ENCODE peak calls at places on chromosomes 5 and 9, in six cellular contexts. One of them, this sample, is unnamed.

GRCh38 chr5:65874241-65874640 is 52.1 kb upstream of the ERBIN start:
- DNase-seq in stimulated activated naive CD4-positive, alpha-beta T cell: no peak
- DNase-seq in omental fat pad: no peak
- DNase-seq in activated T-helper 1 cell treated with anti-CD3 and anti-CD28 coated beads, Interleukin-2, amount 50 U/mL, for 16 hours: no peak
- DNase-seq in stimulated activated CD4-positive, alpha-beta T cell treated with anti-CD3 and anti-CD28 coated beads, Interleukin-1b, Interleukin-23, amount 100 ng/mL, for 48 hours: no peak
- DNase-seq in islet precursor cell: no peak
- DNase-seq in this sample: no peak

GRCh38 chr9:107540167-107540566 is 50.6 kb upstream of the KLF4 start:
- DNase-seq in stimulated activated naive CD4-positive, alpha-beta T cell: no peak
- DNase-seq in omental fat pad: no peak
- DNase-seq in activated T-helper 1 cell treated with anti-CD3 and anti-CD28 coated beads, Interleukin-2, amount 50 U/mL, for 16 hours: no peak
- DNase-seq in stimulated activated CD4-positive, alpha-beta T cell treated with anti-CD3 and anti-CD28 coated beads, Interleukin-1b, Interleukin-23, amount 100 ng/mL, for 48 hours: no peak
- DNase-seq in islet precursor cell: no peak
- DNase-seq in this sample: no peak

GRCh38 chr9:138048184-138048583 is 170.6 kb downstream of the CACNA1B start:
- DNase-seq in stimulated activated naive CD4-positive, alpha-beta T cell: no peak
- DNase-seq in omental fat pad: no peak
- DNase-seq in activated T-helper 1 cell treated with anti-CD3 and anti-CD28 coated beads, Interleukin-2, amount 50 U/mL, for 16 hours: no peak
- DNase-seq in stimulated activated CD4-positive, alpha-beta T cell treated with anti-CD3 and anti-CD28 coated beads, Interleukin-1b, Interleukin-23, amount 100 ng/mL, for 48 hours: no peak
- DNase-seq in islet precursor cell: peak; percentile 35
- DNase-seq in this sample: no peak

GRCh38 chr9:108722396-108722795 is 133.4 kb downstream of the ACTL7B start:
- DNase-seq in stimulated activated naive CD4-positive, alpha-beta T cell: no peak
- DNase-seq in omental fat pad: no peak
- DNase-seq in activated T-helper 1 cell treated with anti-CD3 and anti-CD28 coated beads, Interleukin-2, amount 50 U/mL, for 16 hours: no peak
- DNase-seq in stimulated activated CD4-positive, alpha-beta T cell treated with anti-CD3 and anti-CD28 coated beads, Interleukin-1b, Interleukin-23, amount 100 ng/mL, for 48 hours: no peak
- DNase-seq in islet precursor cell: no peak
- DNase-seq in this sample: no peak

GRCh38 chr9:126232461-126232860 is 94.2 kb upstream of the MVB12B start:
- DNase-seq in stimulated activated naive CD4-positive, alpha-beta T cell: no peak
- DNase-seq in omental fat pad: no peak
- DNase-seq in activated T-helper 1 cell treated with anti-CD3 and anti-CD28 coated beads, Interleukin-2, amount 50 U/mL, for 16 hours: no peak
- DNase-seq in stimulated activated CD4-positive, alpha-beta T cell treated with anti-CD3 and anti-CD28 coated beads, Interleukin-1b, Interleukin-23, amount 100 ng/mL, for 48 hours: no peak
- DNase-seq in islet precursor cell: peak; percentile 42
- DNase-seq in this sample: no peak

GRCh38 chr9:30075451-30076199 is 2308.8 kb upstream of the ACO1 start:
- DNase-seq in stimulated activated naive CD4-positive, alpha-beta T cell: no peak
- DNase-seq in omental fat pad: no peak
- DNase-seq in activated T-helper 1 cell treated with anti-CD3 and anti-CD28 coated beads, Interleukin-2, amount 50 U/mL, for 16 hours: no peak
- DNase-seq in stimulated activated CD4-positive, alpha-beta T cell treated with anti-CD3 and anti-CD28 coated beads, Interleukin-1b, Interleukin-23, amount 100 ng/mL, for 48 hours: peak; percentile 53
- DNase-seq in islet precursor cell: peak; percentile 80
- DNase-seq in this sample: no peak

GRCh38 chr5:22708770-22709328 is 144.3 kb downstream of the CDH12 start:
- DNase-seq in stimulated activated naive CD4-positive, alpha-beta T cell: no peak
- DNase-seq in omental fat pad: no peak
- DNase-seq in activated T-helper 1 cell treated with anti-CD3 and anti-CD28 coated beads, Interleukin-2, amount 50 U/mL, for 16 hours: no peak
- DNase-seq in stimulated activated CD4-positive, alpha-beta T cell treated with anti-CD3 and anti-CD28 coated beads, Interleukin-1b, Interleukin-23, amount 100 ng/mL, for 48 hours: no peak
- DNase-seq in islet precursor cell: peak; percentile 58
- DNase-seq in this sample: no peak

GRCh38 chr9:131236761-131237160 is 39.5 kb downstream of the FAM78A start:
- DNase-seq in stimulated activated naive CD4-positive, alpha-beta T cell: no peak
- DNase-seq in omental fat pad: no peak
- DNase-seq in activated T-helper 1 cell treated with anti-CD3 and anti-CD28 coated beads, Interleukin-2, amount 50 U/mL, for 16 hours: no peak
- DNase-seq in stimulated activated CD4-positive, alpha-beta T cell treated with anti-CD3 and anti-CD28 coated beads, Interleukin-1b, Interleukin-23, amount 100 ng/mL, for 48 hours: no peak
- DNase-seq in islet precursor cell: no peak
- DNase-seq in this sample: no peak

GRCh38 chr9:77848897-77849296 is 182.7 kb downstream of the GNAQ start:
- DNase-seq in stimulated activated naive CD4-positive, alpha-beta T cell: no peak
- DNase-seq in omental fat pad: no peak
- DNase-seq in activated T-helper 1 cell treated with anti-CD3 and anti-CD28 coated beads, Interleukin-2, amount 50 U/mL, for 16 hours: no peak
- DNase-seq in stimulated activated CD4-positive, alpha-beta T cell treated with anti-CD3 and anti-CD28 coated beads, Interleukin-1b, Interleukin-23, amount 100 ng/mL, for 48 hours: no peak
- DNase-seq in islet precursor cell: no peak
- DNase-seq in this sample: peak; percentile 46

GRCh38 chr5:9544056-9544455 is 1.8 kb downstream of the SEMA5A start:
- DNase-seq in stimulated activated naive CD4-positive, alpha-beta T cell: no peak
- DNase-seq in omental fat pad: no peak
- DNase-seq in activated T-helper 1 cell treated with anti-CD3 and anti-CD28 coated beads, Interleukin-2, amount 50 U/mL, for 16 hours: no peak
- DNase-seq in stimulated activated CD4-positive, alpha-beta T cell treated with anti-CD3 and anti-CD28 coated beads, Interleukin-1b, Interleukin-23, amount 100 ng/mL, for 48 hours: no peak
- DNase-seq in islet precursor cell: no peak
- DNase-seq in this sample: peak; percentile 80

GRCh38 chr9:37953204-37953774 is 49.4 kb upstream of the SLC25A51 start:
- DNase-seq in stimulated activated naive CD4-positive, alpha-beta T cell: no peak
- DNase-seq in omental fat pad: no peak
- DNase-seq in activated T-helper 1 cell treated with anti-CD3 and anti-CD28 coated beads, Interleukin-2, amount 50 U/mL, for 16 hours: no peak
- DNase-seq in stimulated activated CD4-positive, alpha-beta T cell treated with anti-CD3 and anti-CD28 coated beads, Interleukin-1b, Interleukin-23, amount 100 ng/mL, for 48 hours: no peak
- DNase-seq in islet precursor cell: no peak
- DNase-seq in this sample: no peak

GRCh38 chr9:137245450-137246421 is 4.6 kb downstream of the TUBB4B start:
- DNase-seq in stimulated activated naive CD4-positive, alpha-beta T cell: no peak
- DNase-seq in omental fat pad: no peak
- DNase-seq in activated T-helper 1 cell treated with anti-CD3 and anti-CD28 coated beads, Interleukin-2, amount 50 U/mL, for 16 hours: no peak
- DNase-seq in stimulated activated CD4-positive, alpha-beta T cell treated with anti-CD3 and anti-CD28 coated beads, Interleukin-1b, Interleukin-23, amount 100 ng/mL, for 48 hours: no peak
- DNase-seq in islet precursor cell: no peak
- DNase-seq in this sample: no peak

GRCh38 chr5:125868035-125868434 is 555.2 kb upstream of the GRAMD2B start:
- DNase-seq in stimulated activated naive CD4-positive, alpha-beta T cell: no peak
- DNase-seq in omental fat pad: no peak
- DNase-seq in activated T-helper 1 cell treated with anti-CD3 and anti-CD28 coated beads, Interleukin-2, amount 50 U/mL, for 16 hours: no peak
- DNase-seq in stimulated activated CD4-positive, alpha-beta T cell treated with anti-CD3 and anti-CD28 coated beads, Interleukin-1b, Interleukin-23, amount 100 ng/mL, for 48 hours: no peak
- DNase-seq in islet precursor cell: no peak
- DNase-seq in this sample: no peak

GRCh38 chr9:137614631-137615386 is 4.0 kb upstream of the EHMT1 start:
- DNase-seq in stimulated activated naive CD4-positive, alpha-beta T cell: no peak
- DNase-seq in omental fat pad: no peak
- DNase-seq in activated T-helper 1 cell treated with anti-CD3 and anti-CD28 coated beads, Interleukin-2, amount 50 U/mL, for 16 hours: no peak
- DNase-seq in stimulated activated CD4-positive, alpha-beta T cell treated with anti-CD3 and anti-CD28 coated beads, Interleukin-1b, Interleukin-23, amount 100 ng/mL, for 48 hours: no peak
- DNase-seq in islet precursor cell: no peak
- DNase-seq in this sample: no peak

GRCh38 chr9:95073042-95073607 is 244.4 kb downstream of the FANCC start:
- DNase-seq in stimulated activated naive CD4-positive, alpha-beta T cell: no peak
- DNase-seq in omental fat pad: no peak
- DNase-seq in activated T-helper 1 cell treated with anti-CD3 and anti-CD28 coated beads, Interleukin-2, amount 50 U/mL, for 16 hours: no peak
- DNase-seq in stimulated activated CD4-positive, alpha-beta T cell treated with anti-CD3 and anti-CD28 coated beads, Interleukin-1b, Interleukin-23, amount 100 ng/mL, for 48 hours: no peak
- DNase-seq in islet precursor cell: no peak
- DNase-seq in this sample: no peak

GRCh38 chr5:178201221-178201926 is 3.0 kb upstream of the HNRNPAB start:
- DNase-seq in stimulated activated naive CD4-positive, alpha-beta T cell: no peak
- DNase-seq in omental fat pad: peak; percentile 15
- DNase-seq in activated T-helper 1 cell treated with anti-CD3 and anti-CD28 coated beads, Interleukin-2, amount 50 U/mL, for 16 hours: no peak
- DNase-seq in stimulated activated CD4-positive, alpha-beta T cell treated with anti-CD3 and anti-CD28 coated beads, Interleukin-1b, Interleukin-23, amount 100 ng/mL, for 48 hours: no peak
- DNase-seq in islet precursor cell: peak; percentile 36
- DNase-seq in this sample: no peak

GRCh38 chr9:19416143-19416542 is 7.3 kb downstream of the ACER2 start:
- DNase-seq in stimulated activated naive CD4-positive, alpha-beta T cell: no peak
- DNase-seq in omental fat pad: no peak
- DNase-seq in activated T-helper 1 cell treated with anti-CD3 and anti-CD28 coated beads, Interleukin-2, amount 50 U/mL, for 16 hours: no peak
- DNase-seq in stimulated activated CD4-positive, alpha-beta T cell treated with anti-CD3 and anti-CD28 coated beads, Interleukin-1b, Interleukin-23, amount 100 ng/mL, for 48 hours: no peak
- DNase-seq in islet precursor cell: no peak
- DNase-seq in this sample: no peak

GRCh38 chr9:16154570-16155078 is 601.8 kb downstream of the CCDC171 start:
- DNase-seq in stimulated activated naive CD4-positive, alpha-beta T cell: no peak
- DNase-seq in omental fat pad: no peak
- DNase-seq in activated T-helper 1 cell treated with anti-CD3 and anti-CD28 coated beads, Interleukin-2, amount 50 U/mL, for 16 hours: no peak
- DNase-seq in stimulated activated CD4-positive, alpha-beta T cell treated with anti-CD3 and anti-CD28 coated beads, Interleukin-1b, Interleukin-23, amount 100 ng/mL, for 48 hours: peak; percentile 60
- DNase-seq in islet precursor cell: peak; percentile 94
- DNase-seq in this sample: no peak

GRCh38 chr5:2699231-2699630 is 52.2 kb downstream of the IRX2 start:
- DNase-seq in stimulated activated naive CD4-positive, alpha-beta T cell: no peak
- DNase-seq in omental fat pad: no peak
- DNase-seq in activated T-helper 1 cell treated with anti-CD3 and anti-CD28 coated beads, Interleukin-2, amount 50 U/mL, for 16 hours: no peak
- DNase-seq in stimulated activated CD4-positive, alpha-beta T cell treated with anti-CD3 and anti-CD28 coated beads, Interleukin-1b, Interleukin-23, amount 100 ng/mL, for 48 hours: no peak
- DNase-seq in islet precursor cell: no peak
- DNase-seq in this sample: no peak

GRCh38 chr9:121776739-121777637 is 125.6 kb downstream of the DAB2IP start:
- DNase-seq in stimulated activated naive CD4-positive, alpha-beta T cell: no peak
- DNase-seq in omental fat pad: no peak
- DNase-seq in activated T-helper 1 cell treated with anti-CD3 and anti-CD28 coated beads, Interleukin-2, amount 50 U/mL, for 16 hours: no peak
- DNase-seq in stimulated activated CD4-positive, alpha-beta T cell treated with anti-CD3 and anti-CD28 coated beads, Interleukin-1b, Interleukin-23, amount 100 ng/mL, for 48 hours: no peak
- DNase-seq in islet precursor cell: no peak
- DNase-seq in this sample: no peak

GRCh38 chr5:151081426-151082273 is 816 bp upstream of the TNIP1 start:
- DNase-seq in stimulated activated naive CD4-positive, alpha-beta T cell: no peak
- DNase-seq in omental fat pad: no peak
- DNase-seq in activated T-helper 1 cell treated with anti-CD3 and anti-CD28 coated beads, Interleukin-2, amount 50 U/mL, for 16 hours: no peak
- DNase-seq in stimulated activated CD4-positive, alpha-beta T cell treated with anti-CD3 and anti-CD28 coated beads, Interleukin-1b, Interleukin-23, amount 100 ng/mL, for 48 hours: no peak
- DNase-seq in islet precursor cell: no peak
- DNase-seq in this sample: no peak

GRCh38 chr5:999724-1000123 is 8.9 kb upstream of the NKD2 start:
- DNase-seq in stimulated activated naive CD4-positive, alpha-beta T cell: no peak
- DNase-seq in omental fat pad: peak; percentile 11
- DNase-seq in activated T-helper 1 cell treated with anti-CD3 and anti-CD28 coated beads, Interleukin-2, amount 50 U/mL, for 16 hours: no peak
- DNase-seq in stimulated activated CD4-positive, alpha-beta T cell treated with anti-CD3 and anti-CD28 coated beads, Interleukin-1b, Interleukin-23, amount 100 ng/mL, for 48 hours: no peak
- DNase-seq in islet precursor cell: peak; percentile 30
- DNase-seq in this sample: no peak

GRCh38 chr5:30607301-30607700 is 586.2 kb upstream of the CDH6 start:
- DNase-seq in stimulated activated naive CD4-positive, alpha-beta T cell: no peak
- DNase-seq in omental fat pad: no peak
- DNase-seq in activated T-helper 1 cell treated with anti-CD3 and anti-CD28 coated beads, Interleukin-2, amount 50 U/mL, for 16 hours: no peak
- DNase-seq in stimulated activated CD4-positive, alpha-beta T cell treated with anti-CD3 and anti-CD28 coated beads, Interleukin-1b, Interleukin-23, amount 100 ng/mL, for 48 hours: no peak
- DNase-seq in islet precursor cell: no peak
- DNase-seq in this sample: no peak

GRCh38 chr5:104734046-104734445 is 1171.5 kb upstream of the NUDT12 start:
- DNase-seq in stimulated activated naive CD4-positive, alpha-beta T cell: no peak
- DNase-seq in omental fat pad: no peak
- DNase-seq in activated T-helper 1 cell treated with anti-CD3 and anti-CD28 coated beads, Interleukin-2, amount 50 U/mL, for 16 hours: no peak
- DNase-seq in stimulated activated CD4-positive, alpha-beta T cell treated with anti-CD3 and anti-CD28 coated beads, Interleukin-1b, Interleukin-23, amount 100 ng/mL, for 48 hours: no peak
- DNase-seq in islet precursor cell: no peak
- DNase-seq in this sample: no peak

GRCh38 chr5:112077180-112077579 is 320.2 kb upstream of the NREP start:
- DNase-seq in stimulated activated naive CD4-positive, alpha-beta T cell: no peak
- DNase-seq in omental fat pad: no peak
- DNase-seq in activated T-helper 1 cell treated with anti-CD3 and anti-CD28 coated beads, Interleukin-2, amount 50 U/mL, for 16 hours: no peak
- DNase-seq in stimulated activated CD4-positive, alpha-beta T cell treated with anti-CD3 and anti-CD28 coated beads, Interleukin-1b, Interleukin-23, amount 100 ng/mL, for 48 hours: no peak
- DNase-seq in islet precursor cell: no peak
- DNase-seq in this sample: no peak

GRCh38 chr5:180209137-180209581 is at the start of gene RASGEF1C:
- DNase-seq in stimulated activated naive CD4-positive, alpha-beta T cell: peak; percentile 38
- DNase-seq in omental fat pad: no peak
- DNase-seq in activated T-helper 1 cell treated with anti-CD3 and anti-CD28 coated beads, Interleukin-2, amount 50 U/mL, for 16 hours: peak; percentile 25
- DNase-seq in stimulated activated CD4-positive, alpha-beta T cell treated with anti-CD3 and anti-CD28 coated beads, Interleukin-1b, Interleukin-23, amount 100 ng/mL, for 48 hours: peak; percentile 58
- DNase-seq in islet precursor cell: peak; percentile 72
- DNase-seq in this sample: peak; percentile 68

GRCh38 chr5:77267496-77267895 is 57.0 kb downstream of the PDE8B start:
- DNase-seq in stimulated activated naive CD4-positive, alpha-beta T cell: no peak
- DNase-seq in omental fat pad: no peak
- DNase-seq in activated T-helper 1 cell treated with anti-CD3 and anti-CD28 coated beads, Interleukin-2, amount 50 U/mL, for 16 hours: no peak
- DNase-seq in stimulated activated CD4-positive, alpha-beta T cell treated with anti-CD3 and anti-CD28 coated beads, Interleukin-1b, Interleukin-23, amount 100 ng/mL, for 48 hours: no peak
- DNase-seq in islet precursor cell: no peak
- DNase-seq in this sample: no peak

This sample was measured in midbrain.